ENCODE peak calls at places on chromosomes 13 and 19, in seven cellular contexts. D, V, I, Q, P, O and N are unnamed samples. For H3K27me3 and H3K36me3, the result is how much of the 10 kb centered on the place peaks cover.

GRCh38 chr19:48303866-48304265 is 21.5 kb upstream of the EMP3 start:
- DNase-seq in D (no peak), V (no peak), I (no peak), Q (no peak), P (no peak), O (no peak), N (peak)

GRCh38 chr19:51971624-51972023 is 15.0 kb downstream of the ZNF350 start:
- DNase-seq in D (no peak), V (no peak), I (no peak), Q (no peak), P (peak), O (no peak), N (no peak)

GRCh38 chr19:42284641-42285341 is 15.7 kb downstream of the CIC start:
- DNase-seq in D (no peak), V (no peak), I (no peak), Q (no peak), P (no peak), O (peak), N (peak)

GRCh38 chr19:46717716-46718143 is 816 bp upstream of the PRKD2 start:
- DNase-seq in D (no peak), V (no peak), I (no peak), Q (no peak), P (no peak), O (peak), N (no peak)

GRCh38 chr19:18102916-18103542 is 5.5 kb downstream of the MAST3 start:
- DNase-seq in D (no peak), V (no peak), I (no peak), Q (no peak), P (no peak), O (no peak), N (no peak)

GRCh38 chr19:41753936-41754529 is 1.3 kb upstream of the CEACAM6 start:
- DNase-seq in D (peak), V (peak), I (no peak), Q (peak), P (peak), O (peak), N (peak)

GRCh38 chr13:42039946-42040729 is 8.3 kb upstream of the DGKH start:
- DNase-seq in D (peak), V (peak), I (peak), Q (peak), P (peak), O (peak), N (peak)

GRCh38 chr19:32041681-32042292 is 303.6 kb upstream of the ZNF507 start:
- DNase-seq in D (peak), V (peak), I (no peak), Q (no peak), P (peak), O (no peak), N (peak)

GRCh38 chr13:35770756-35771291 is 294.3 kb upstream of the MAB21L1 start:
- DNase-seq in D (no peak), V (no peak), I (no peak), Q (no peak), P (no peak), O (no peak), N (no peak)
- H3K4me3 ChIP-seq in D (no peak), V (no peak), I (no peak), Q (no peak), P (no peak), O (no peak), N (no peak)

DNA sequence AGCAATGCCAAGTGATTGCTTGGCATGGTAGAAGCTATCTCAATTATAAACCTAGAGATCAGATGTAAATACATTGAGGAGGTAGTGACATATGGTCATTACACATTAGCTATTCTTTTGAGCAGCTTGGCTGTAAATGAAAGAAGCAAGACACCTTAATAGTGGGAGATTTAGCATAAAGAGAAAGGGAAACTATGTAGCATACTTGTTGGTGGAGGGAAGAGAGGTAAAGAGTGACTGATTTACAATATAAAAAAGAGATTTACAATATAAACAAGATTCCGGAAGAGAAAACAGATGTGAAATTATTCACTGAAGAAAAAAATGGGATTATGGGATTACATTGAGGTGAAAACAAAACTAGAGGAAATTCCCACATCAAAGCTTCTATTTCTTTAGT is 2009.6 kb downstream of the OLFM4 start:
- DNase-seq in D (no peak), V (no peak), I (no peak), Q (no peak), P (no peak), O (no peak), N (no peak)
- H3K27me3 ChIP-seq in D (under half), V (under half), I (under half), Q (under half), P (under half), O (under half), N (under half)

GRCh38 chr13:97278395-97279078 is 56.4 kb downstream of the MBNL2 start:
- DNase-seq in D (no peak), V (no peak), I (no peak), Q (no peak), P (no peak), O (no peak), N (no peak)
- H3K36me3 ChIP-seq in D (under half), V (under half), I (under half), Q (under half), P (under half), O (under half), N (under half)

GRCh38 chr13:66992683-66993082 is 237.5 kb downstream of the PCDH9 start:
- DNase-seq in D (no peak), V (no peak), I (no peak), Q (no peak), P (no peak), O (no peak), N (no peak)

GRCh38 chr13:66994097-66994496 is 236.0 kb downstream of the PCDH9 start:
- DNase-seq in D (peak), V (peak), I (no peak), Q (peak), P (peak), O (peak), N (peak)

GRCh38 chr13:66996503-66996902 is 233.6 kb downstream of the PCDH9 start:
- DNase-seq in D (no peak), V (no peak), I (no peak), Q (no peak), P (no peak), O (no peak), N (no peak)

GRCh38 chr13:66995366-66995663 is 234.8 kb downstream of the PCDH9 start:
- DNase-seq in D (no peak), V (no peak), I (no peak), Q (no peak), P (no peak), O (no peak), N (no peak)

DNA sequence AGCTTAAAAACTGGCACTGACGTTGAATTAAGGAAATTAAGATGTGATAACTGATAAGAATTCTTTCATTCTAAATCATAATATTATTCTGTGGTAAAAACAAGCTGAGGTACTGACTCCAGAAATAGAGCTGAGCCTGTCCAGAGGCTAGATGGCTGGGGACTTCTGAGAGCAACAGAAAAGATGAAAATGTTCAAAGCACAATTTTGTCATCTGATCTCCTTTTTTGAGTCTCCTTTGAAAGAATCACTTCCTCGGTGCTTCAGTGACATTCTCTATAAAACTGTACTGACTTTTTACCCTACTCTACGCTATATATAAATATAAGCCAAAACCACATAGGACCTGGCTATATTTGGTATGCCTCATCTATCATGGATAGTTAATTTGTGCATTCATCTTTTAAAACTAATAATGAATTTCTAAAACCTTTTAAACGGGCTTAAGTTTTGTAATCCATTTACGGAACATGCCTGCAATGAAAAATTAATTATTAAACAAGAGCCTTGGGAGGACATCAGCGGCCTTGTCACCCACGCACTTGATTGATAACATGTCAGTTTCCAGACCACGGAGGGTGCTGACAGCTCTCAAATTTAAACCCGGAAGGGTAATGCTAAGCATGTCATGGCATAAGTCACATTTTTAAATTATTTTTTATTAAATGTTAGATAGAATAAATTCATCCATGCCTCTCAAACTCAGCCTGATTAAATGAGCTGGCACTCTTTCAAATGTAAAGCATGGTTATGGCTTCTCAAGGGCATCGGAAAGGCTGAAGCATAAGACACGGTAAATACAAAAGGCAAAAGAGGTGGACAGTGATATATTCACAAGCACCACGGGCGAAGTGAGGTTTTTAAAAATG is 235.4 kb downstream of the PCDH9 start:
- DNase-seq in D (no peak), V (no peak), I (no peak), Q (no peak), P (no peak), O (no peak), N (no peak)
- H3K4me3 ChIP-seq in D (peak), V (no peak), I (no peak), Q (peak), P (no peak), O (no peak), N (no peak)

DNA sequence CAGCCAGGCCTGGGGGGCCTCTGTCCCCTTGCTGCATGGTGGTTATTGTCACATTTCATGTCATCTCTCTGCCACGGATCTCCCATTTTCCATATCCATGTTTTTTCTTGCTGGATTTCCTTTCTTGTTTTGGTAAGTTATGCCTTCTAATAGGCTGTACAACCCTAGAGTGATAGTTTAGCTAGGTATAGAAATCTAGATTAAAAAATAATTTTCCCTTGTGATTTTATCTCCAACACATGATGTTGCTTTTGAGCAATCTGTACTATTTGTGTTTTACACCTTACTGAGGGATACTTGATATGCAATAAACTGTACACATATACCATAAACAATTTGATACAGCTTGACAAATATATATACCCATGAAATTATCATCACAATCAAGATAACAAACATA is 17.0 kb downstream of the SOX1 start:
- DNase-seq in D (no peak), V (no peak), I (no peak), Q (no peak), P (no peak), O (no peak), N (no peak)
- H3K27me3 ChIP-seq in D (under half), V (under half), I (half or more), Q (under half), P (half or more), O (under half), N (under half)

GRCh38 chr19:23404676-23405075 is 9.4 kb upstream of the ZNF91 start:
- DNase-seq in D (no peak), V (no peak), I (no peak), Q (no peak), P (no peak), O (no peak), N (no peak)
- H3K36me3 ChIP-seq in D (under half), V (under half), I (under half), Q (under half), P (under half), O (under half), N (under half)

GRCh38 chr19:54341295-54341694 is 2.3 kb upstream of the LILRA4 start:
- DNase-seq in D (no peak), V (no peak), I (no peak), Q (no peak), P (no peak), O (no peak), N (no peak)

GRCh38 chr19:54343868-54344267 is 4.9 kb upstream of the LILRA4 start:
- DNase-seq in D (no peak), V (no peak), I (no peak), Q (no peak), P (no peak), O (no peak), N (no peak)

GRCh38 chr19:54351474-54351873 is 12.5 kb upstream of the LILRA4 start:
- DNase-seq in D (no peak), V (no peak), I (no peak), Q (no peak), P (no peak), O (no peak), N (no peak)

GRCh38 chr19:54345938-54346386 is 7.0 kb upstream of the LILRA4 start:
- DNase-seq in D (no peak), V (no peak), I (no peak), Q (no peak), P (no peak), O (peak), N (no peak)
- H3K4me3 ChIP-seq in D (no peak), V (no peak), I (no peak), Q (no peak), P (no peak), O (no peak), N (no peak)

DNA sequence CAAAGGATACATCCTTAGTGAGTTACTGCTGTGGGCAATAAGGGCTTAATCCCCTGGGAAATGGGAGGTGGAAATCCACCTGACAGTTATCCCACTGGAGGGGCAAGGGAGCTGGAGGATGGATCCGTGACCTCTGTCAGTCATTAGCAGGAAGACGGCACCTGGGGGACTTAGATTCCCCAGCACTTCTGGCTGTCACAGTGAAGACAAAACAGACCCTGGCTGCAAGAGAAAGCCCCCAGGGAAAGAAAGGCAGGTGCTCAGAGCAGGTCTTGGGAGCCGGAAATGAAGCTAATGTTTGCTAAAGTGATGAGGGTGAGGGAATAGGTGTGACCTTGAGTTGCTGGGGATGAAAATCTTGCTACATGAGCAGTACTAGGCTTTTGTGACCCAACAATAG is 70.4 kb upstream of the MRI1 start:
- DNase-seq in D (no peak), V (no peak), I (no peak), Q (no peak), P (no peak), O (no peak), N (no peak)
- H3K27me3 ChIP-seq in D (under half), V (under half), I (under half), Q (under half), P (under half), O (under half), N (under half)

GRCh38 chr19:10988380-10988779 is 27.6 kb downstream of the SMARCA4 start:
- DNase-seq in D (no peak), V (no peak), I (no peak), Q (no peak), P (no peak), O (no peak), N (no peak)
- H3K36me3 ChIP-seq in D (half or more), V (half or more), I (half or more), Q (half or more), P (half or more), O (half or more), N (under half)

GRCh38 chr19:4229179-4229931 is at the start of gene EBI3:
- DNase-seq in D (peak), V (no peak), I (no peak), Q (no peak), P (peak), O (peak), N (peak)
- H3K4me3 ChIP-seq in D (no peak), V (no peak), I (no peak), Q (peak), P (no peak), O (no peak), N (peak)